ENCODE peak calls at places on chromosomes 11 and 22, in eight cellular contexts. G is CD8-positive, alpha-beta T cell; B is A549; Y is body of pancreas; O is ovary; L is right cardiac atrium; J is fibroblast of lung; S is right lobe of liver. X is an unnamed sample.

GRCh38 chr11:16356057-16356750 is at the start of gene SOX6:
- DNase-seq in S (no peak), L (no peak), G (no peak), J (peak; percentile 82), O (no peak), B (no peak), Y (peak; percentile 12), X (no peak)

GRCh38 chr11:2463766-2464277 is 19.0 kb downstream of the KCNQ1 start:
- DNase-seq in S (no peak), G (no peak), B (no peak), Y (peak; percentile 55), L (no peak), O (no peak), J (no peak), X (no peak)

GRCh38 chr11:78645226-78646202 is 70.8 kb upstream of the NARS2 start:
- DNase-seq in S (peak; percentile 76), B (peak; percentile 58), O (peak; percentile 84), Y (peak; percentile 84), G (peak; percentile 24), L (peak; percentile 82), J (peak; percentile 47), X (peak; percentile 75)

GRCh38 chr11:15091175-15091574 is 17.8 kb downstream of the CALCB start:
- DNase-seq in G (no peak), L (no peak), B (no peak), O (no peak), S (no peak), J (no peak), Y (no peak), X (no peak)

GRCh38 chr11:78654071-78654470 is 79.4 kb upstream of the NARS2 start:
- DNase-seq in L (no peak), B (no peak), J (no peak), Y (no peak), S (no peak), G (no peak), O (no peak), X (no peak)

GRCh38 chr22:29216873-29217666 is 11.4 kb downstream of the EMID1 start:
- DNase-seq in S (peak; percentile 84), L (no peak), O (no peak), J (peak; percentile 17), Y (peak; percentile 81), B (no peak), G (no peak), X (no peak)

GRCh38 chr11:82703796-82704195 is 29.9 kb downstream of the FAM181B start:
- DNase-seq in Y (no peak), G (no peak), O (no peak), J (no peak), L (no peak), S (no peak), B (no peak), X (no peak)

GRCh38 chr22:42880815-42881214 is 23.7 kb upstream of the ARFGAP3 start:
- DNase-seq in S (no peak), Y (peak; percentile 74), B (no peak), O (no peak), L (no peak), J (no peak), G (no peak), X (no peak)

GRCh38 chr11:68007498-68008380 is 2.4 kb upstream of the ALDH3B1 start:
- DNase-seq in Y (no peak), S (no peak), L (peak; percentile 30), B (no peak), J (no peak), O (no peak), G (no peak), X (no peak)

GRCh38 chr11:8808226-8808585 is 102.8 kb upstream of the AKIP1 start:
- DNase-seq in L (no peak), J (no peak), O (no peak), B (no peak), G (no peak), S (no peak), Y (no peak), X (peak; percentile 37)

GRCh38 chr11:64502634-64503033 is 88.4 kb upstream of the SLC22A12 start:
- DNase-seq in Y (no peak), G (no peak), B (no peak), L (no peak), J (no peak), O (no peak), S (no peak), X (no peak)

GRCh38 chr11:123231263-123231662 is 36.2 kb upstream of the CLMP start:
- DNase-seq in L (no peak), S (no peak), Y (no peak), O (no peak), B (peak; percentile 38), G (no peak), J (peak; percentile 35), X (no peak)

GRCh38 chr11:112795142-112795815 is 165.9 kb upstream of the NCAM1 start:
- DNase-seq in B (peak; percentile 57), J (peak; percentile 53), O (no peak), G (no peak), S (no peak), L (peak; percentile 77), Y (peak; percentile 62), X (peak; percentile 34)

GRCh38 chr11:68835328-68835727 is 6.4 kb downstream of the CPT1A start:
- DNase-seq in Y (no peak), G (no peak), J (no peak), S (no peak), B (no peak), O (no peak), L (no peak), X (peak; percentile 59)

GRCh38 chr11:83681045-83681781 is 395.0 kb upstream of the CCDC90B start:
- DNase-seq in Y (peak; percentile 10), B (no peak), O (no peak), L (no peak), G (no peak), S (no peak), J (no peak), X (no peak)

GRCh38 chr11:30683176-30683575 is 97.0 kb upstream of the MPPED2 start:
- DNase-seq in G (no peak), O (no peak), J (no peak), Y (no peak), S (no peak), B (no peak), L (no peak), X (no peak)

GRCh38 chr22:31734512-31734911 is 15.4 kb downstream of the PRR14L start:
- DNase-seq in S (no peak), O (no peak), Y (no peak), G (no peak), J (peak; percentile 84), L (no peak), B (no peak), X (no peak)

GRCh38 chr11:44333271-44334218 is 23.6 kb upstream of the ALX4 start:
- DNase-seq in O (no peak), B (no peak), G (no peak), J (peak; percentile 10), S (no peak), Y (no peak), L (no peak), X (no peak)

GRCh38 chr11:117095301-117096139 is 2.7 kb downstream of the SIK3 start:
- DNase-seq in B (no peak), Y (no peak), J (peak; percentile 30), O (no peak), L (no peak), S (no peak), G (no peak), X (no peak)
- H3K4me1 ChIP-seq in B (peaks cover 51% of the 10 kb centered on the region), Y (peaks cover 62% of the 10 kb centered on the region), J (peaks cover 15% of the 10 kb centered on the region), O (peaks cover 22% of the 10 kb centered on the region), L (peaks cover 13% of the 10 kb centered on the region), S (no peaks in the 10 kb centered on the region), G (peaks cover 55% of the 10 kb centered on the region), X (peaks cover 17% of the 10 kb centered on the region)

GRCh38 chr11:72243173-72243566 is 806 bp downstream of the PHOX2A start:
- DNase-seq in B (no peak), S (no peak), L (no peak), O (no peak), Y (no peak), G (no peak), J (no peak), X (no peak)

GRCh38 chr11:72242141-72242540 is 1.8 kb downstream of the PHOX2A start:
- DNase-seq in Y (no peak), J (no peak), S (no peak), L (no peak), O (no peak), G (no peak), B (no peak), X (no peak)

GRCh38 chr11:72239849-72240460 is 4.0 kb downstream of the PHOX2A start:
- DNase-seq in L (peak; percentile 89), S (peak; percentile 62), J (peak; percentile 11), Y (peak; percentile 63), B (no peak), O (peak; percentile 67), G (no peak), X (peak; percentile 67)

GRCh38 chr11:72240461-72241289 is 3.3 kb downstream of the PHOX2A start:
- DNase-seq in Y (no peak), O (peak; percentile 31), S (peak; percentile 49), L (no peak), G (no peak), J (peak; percentile 17), B (no peak), X (no peak)

GRCh38 chr11:72241290-72241781 is 2.6 kb downstream of the PHOX2A start:
- DNase-seq in S (no peak), G (no peak), B (no peak), Y (no peak), O (peak; percentile 22), J (no peak), L (no peak), X (no peak)
- H3K4me1 ChIP-seq in S (no peaks in the 10 kb centered on the region), G (peaks cover 17% of the 10 kb centered on the region), B (peaks cover 12% of the 10 kb centered on the region), Y (peaks cover 30% of the 10 kb centered on the region), O (peaks cover 11% of the 10 kb centered on the region), J (peaks cover 3% of the 10 kb centered on the region), L (peaks cover 9% of the 10 kb centered on the region), X (peaks cover 15% of the 10 kb centered on the region)

GRCh38 chr22:50547231-50547851 is 1.6 kb downstream of the KLHDC7B start:
- DNase-seq in J (no peak), O (no peak), L (peak; percentile 61), B (no peak), S (peak; percentile 46), Y (no peak), G (no peak), X (no peak)
- H3K4me1 ChIP-seq in J (peaks cover 2% of the 10 kb centered on the region), O (no peaks in the 10 kb centered on the region), L (no peaks in the 10 kb centered on the region), B (peaks cover 28% of the 10 kb centered on the region), S (no peaks in the 10 kb centered on the region), Y (peaks cover 22% of the 10 kb centered on the region), G (peaks cover 48% of the 10 kb centered on the region), X (no peaks in the 10 kb centered on the region)

GRCh38 chr11:108754901-108755625 is 90.2 kb downstream of the DDX10 start:
- DNase-seq in Y (no peak), B (no peak), L (no peak), O (no peak), J (peak; percentile 46), G (no peak), S (no peak), X (no peak)

GRCh38 chr11:108752297-108752751 is 87.5 kb downstream of the DDX10 start:
- DNase-seq in G (no peak), L (no peak), B (no peak), O (no peak), Y (no peak), J (no peak), S (no peak), X (no peak)

GRCh38 chr11:108748971-108749370 is 84.1 kb downstream of the DDX10 start:
- DNase-seq in S (no peak), L (no peak), J (no peak), Y (no peak), G (no peak), B (no peak), O (no peak), X (no peak)

DNA sequence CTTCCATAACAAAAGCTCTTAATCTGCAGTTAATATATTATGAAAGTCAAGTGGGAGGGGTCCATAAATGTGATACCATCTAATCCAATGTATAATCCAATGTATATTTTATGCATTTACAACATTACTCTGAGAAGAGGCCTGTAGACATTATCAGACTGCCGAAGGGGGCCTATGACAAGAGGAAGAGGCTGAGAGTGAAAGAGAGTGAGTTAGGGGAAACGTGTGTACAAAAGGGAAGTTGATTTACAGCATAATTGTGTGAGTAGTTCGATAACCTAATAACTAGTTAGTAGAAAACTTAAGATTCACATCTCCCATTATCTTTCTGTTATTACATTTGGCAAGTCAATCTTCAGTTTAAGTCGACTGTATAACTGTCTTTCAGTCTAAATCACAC is 86.6 kb downstream of the DDX10 start:
- DNase-seq in B (no peak), J (no peak), S (no peak), L (no peak), O (no peak), G (no peak), Y (no peak), X (no peak)
- H3K4me1 ChIP-seq in B (no peaks in the 10 kb centered on the region), J (no peaks in the 10 kb centered on the region), S (no peaks in the 10 kb centered on the region), L (peaks cover 3% of the 10 kb centered on the region), O (no peaks in the 10 kb centered on the region), G (peaks cover 6% of the 10 kb centered on the region), Y (peaks cover 3% of the 10 kb centered on the region), X (no peaks in the 10 kb centered on the region)